ENCODE peak calls at places on chromosome X, in nine cellular contexts. One of them, this sample, is unnamed.

GRCh38 chrX:38036471-38036870 is 30.1 kb downstream of the SYTL5 start:
- DNase-seq in retinal pigment epithelial cell: no peak
- DNase-seq in Calu3: no peak
- DNase-seq in fibroblast of mammary gland: peak; percentile 21
- DNase-seq in upper lobe of right lung: no peak
- DNase-seq in progenitor cell of endocrine pancreas: no peak
- DNase-seq in fibroblast of pulmonary artery: no peak
- DNase-seq in ovary: no peak
- DNase-seq in K562: no peak
- DNase-seq in this sample: no peak

GRCh38 chrX:43655151-43655676 is 885 bp upstream of the MAOA start:
- DNase-seq in retinal pigment epithelial cell: no peak
- DNase-seq in Calu3: peak; percentile 28
- DNase-seq in fibroblast of mammary gland: peak; percentile 44
- DNase-seq in upper lobe of right lung: peak; percentile 71
- DNase-seq in progenitor cell of endocrine pancreas: peak; percentile 10
- DNase-seq in fibroblast of pulmonary artery: peak; percentile 56
- DNase-seq in ovary: peak; percentile 54
- DNase-seq in K562: no peak
- DNase-seq in this sample: peak; percentile 19

GRCh38 chrX:46803140-46803539 is 33.7 kb upstream of the RP2 start:
- DNase-seq in retinal pigment epithelial cell: no peak
- DNase-seq in Calu3: peak; percentile 41
- DNase-seq in fibroblast of mammary gland: peak; percentile 12
- DNase-seq in upper lobe of right lung: no peak
- DNase-seq in progenitor cell of endocrine pancreas: no peak
- DNase-seq in fibroblast of pulmonary artery: no peak
- DNase-seq in ovary: no peak
- DNase-seq in K562: no peak
- DNase-seq in this sample: no peak

GRCh38 chrX:104315555-104315954 is 60.8 kb upstream of the ESX1 start:
- DNase-seq in retinal pigment epithelial cell: no peak
- DNase-seq in Calu3: no peak
- DNase-seq in fibroblast of mammary gland: peak; percentile 70
- DNase-seq in upper lobe of right lung: no peak
- DNase-seq in progenitor cell of endocrine pancreas: no peak
- DNase-seq in fibroblast of pulmonary artery: peak; percentile 38
- DNase-seq in ovary: no peak
- DNase-seq in K562: no peak
- DNase-seq in this sample: no peak

GRCh38 chrX:15391850-15392249 is 7.6 kb upstream of the VEGFD start:
- DNase-seq in retinal pigment epithelial cell: no peak
- DNase-seq in Calu3: no peak
- DNase-seq in fibroblast of mammary gland: no peak
- DNase-seq in upper lobe of right lung: no peak
- DNase-seq in progenitor cell of endocrine pancreas: no peak
- DNase-seq in fibroblast of pulmonary artery: no peak
- DNase-seq in ovary: no peak
- DNase-seq in K562: no peak
- DNase-seq in this sample: no peak

GRCh38 chrX:114038358-114038757 is 545.5 kb upstream of the HTR2C start:
- DNase-seq in retinal pigment epithelial cell: no peak
- DNase-seq in Calu3: no peak
- DNase-seq in fibroblast of mammary gland: no peak
- DNase-seq in upper lobe of right lung: no peak
- DNase-seq in progenitor cell of endocrine pancreas: no peak
- DNase-seq in fibroblast of pulmonary artery: no peak
- DNase-seq in ovary: no peak
- DNase-seq in K562: peak; percentile 11
- DNase-seq in this sample: no peak

GRCh38 chrX:131816551-131817136 is 206.5 kb upstream of the STK26 start:
- DNase-seq in retinal pigment epithelial cell: no peak
- DNase-seq in Calu3: no peak
- DNase-seq in fibroblast of mammary gland: peak; percentile 75
- DNase-seq in upper lobe of right lung: no peak
- DNase-seq in progenitor cell of endocrine pancreas: no peak
- DNase-seq in fibroblast of pulmonary artery: no peak
- DNase-seq in ovary: peak; percentile 88
- DNase-seq in K562: no peak
- DNase-seq in this sample: no peak

GRCh38 chrX:41029332-41029731 is 55.9 kb upstream of the USP9X start:
- DNase-seq in retinal pigment epithelial cell: no peak
- DNase-seq in Calu3: no peak
- DNase-seq in fibroblast of mammary gland: peak; percentile 18
- DNase-seq in upper lobe of right lung: no peak
- DNase-seq in progenitor cell of endocrine pancreas: no peak
- DNase-seq in fibroblast of pulmonary artery: no peak
- DNase-seq in ovary: no peak
- DNase-seq in K562: no peak
- DNase-seq in this sample: no peak

GRCh38 chrX:23737413-23737812 is 5.7 kb downstream of the ACOT9 start:
- DNase-seq in retinal pigment epithelial cell: no peak
- DNase-seq in Calu3: no peak
- DNase-seq in fibroblast of mammary gland: peak; percentile 47
- DNase-seq in upper lobe of right lung: no peak
- DNase-seq in progenitor cell of endocrine pancreas: no peak
- DNase-seq in fibroblast of pulmonary artery: peak; percentile 18
- DNase-seq in ovary: no peak
- DNase-seq in K562: no peak
- DNase-seq in this sample: no peak

GRCh38 chrX:143632625-143633387 is 3.1 kb downstream of the SLITRK4 start:
- DNase-seq in retinal pigment epithelial cell: no peak
- DNase-seq in Calu3: no peak
- DNase-seq in fibroblast of mammary gland: peak; percentile 7
- DNase-seq in upper lobe of right lung: no peak
- DNase-seq in progenitor cell of endocrine pancreas: no peak
- DNase-seq in fibroblast of pulmonary artery: peak; percentile 71
- DNase-seq in ovary: no peak
- DNase-seq in K562: no peak
- DNase-seq in this sample: no peak

GRCh38 chrX:79138658-79139241 is 5.7 kb upstream of the GPR174 start:
- DNase-seq in retinal pigment epithelial cell: no peak
- DNase-seq in Calu3: no peak
- DNase-seq in fibroblast of mammary gland: no peak
- DNase-seq in upper lobe of right lung: no peak
- DNase-seq in progenitor cell of endocrine pancreas: no peak
- DNase-seq in fibroblast of pulmonary artery: no peak
- DNase-seq in ovary: no peak
- DNase-seq in K562: no peak
- DNase-seq in this sample: no peak

GRCh38 chrX:9681422-9681821 is 84.2 kb downstream of the GPR143 start:
- DNase-seq in retinal pigment epithelial cell: peak; percentile 52
- DNase-seq in Calu3: no peak
- DNase-seq in fibroblast of mammary gland: peak; percentile 62
- DNase-seq in upper lobe of right lung: no peak
- DNase-seq in progenitor cell of endocrine pancreas: no peak
- DNase-seq in fibroblast of pulmonary artery: peak; percentile 31
- DNase-seq in ovary: no peak
- DNase-seq in K562: no peak
- DNase-seq in this sample: no peak

DNA sequence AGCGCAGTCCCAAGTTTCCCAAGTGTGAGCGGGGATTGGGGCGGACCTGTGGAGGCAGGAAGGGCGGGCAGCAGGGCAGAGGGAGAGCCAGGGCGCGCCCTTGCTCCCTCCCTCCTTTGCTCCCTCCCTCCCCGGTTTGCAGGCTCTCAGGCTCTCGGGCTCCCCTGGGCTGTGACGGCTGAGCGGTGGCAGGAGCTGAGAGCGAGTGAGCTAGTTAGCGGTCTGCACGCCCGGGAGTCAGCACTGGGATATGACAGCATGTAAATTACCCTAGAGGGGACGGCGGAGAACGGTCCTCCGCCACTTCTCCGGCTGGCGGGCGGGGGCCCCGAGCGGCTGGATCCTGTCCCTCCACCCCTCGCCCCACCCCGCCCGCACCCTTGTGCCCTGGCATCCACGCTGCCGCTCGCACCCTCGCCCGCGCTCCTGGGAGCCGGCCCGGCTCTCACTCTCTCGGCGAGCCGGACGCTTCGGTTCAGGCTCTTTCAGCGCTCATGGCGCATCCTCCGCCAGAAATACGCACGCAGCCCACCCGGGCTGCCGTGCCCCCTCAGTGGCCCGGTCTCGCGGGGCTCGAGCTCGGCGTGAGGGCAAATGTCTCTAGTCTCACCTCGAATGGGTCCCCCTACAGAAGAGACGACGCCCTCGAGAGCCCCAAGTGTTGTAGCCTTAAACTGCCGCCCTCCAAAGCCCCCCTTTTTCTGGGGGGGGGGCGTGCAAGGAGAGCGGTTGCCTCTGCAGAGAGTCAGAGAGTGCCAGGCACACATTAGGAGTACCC is at the start of gene TSC22D3:
- DNase-seq in retinal pigment epithelial cell: peak; percentile 37
- DNase-seq in Calu3: peak; percentile 79
- DNase-seq in fibroblast of mammary gland: peak; percentile 74
- DNase-seq in upper lobe of right lung: peak; percentile 90
- DNase-seq in progenitor cell of endocrine pancreas: peak; percentile 38
- DNase-seq in fibroblast of pulmonary artery: peak; percentile 78
- DNase-seq in ovary: peak; percentile 79
- DNase-seq in K562: peak; percentile 62
- DNase-seq in this sample: peak; percentile 54
- TF ChIP-seq CTCF in retinal pigment epithelial cell: no peak
- TF ChIP-seq CTCF in Calu3: no peak
- TF ChIP-seq CTCF in fibroblast of mammary gland: no peak
- TF ChIP-seq CTCF in upper lobe of right lung: peak; percentile 13
- TF ChIP-seq CTCF in progenitor cell of endocrine pancreas: no peak
- TF ChIP-seq CTCF in fibroblast of pulmonary artery: peak; percentile 9
- TF ChIP-seq CTCF in ovary: peak; percentile 8
- TF ChIP-seq CTCF in K562: peak; percentile 39
- TF ChIP-seq CTCF in this sample: no peak

GRCh38 chrX:150544835-150545790 is 23.3 kb upstream of the MTM1 start:
- DNase-seq in retinal pigment epithelial cell: no peak
- DNase-seq in Calu3: no peak
- DNase-seq in fibroblast of mammary gland: no peak
- DNase-seq in upper lobe of right lung: no peak
- DNase-seq in progenitor cell of endocrine pancreas: no peak
- DNase-seq in fibroblast of pulmonary artery: peak; percentile 67
- DNase-seq in ovary: peak; percentile 47
- DNase-seq in K562: no peak
- DNase-seq in this sample: no peak

GRCh38 chrX:150542846-150543229 is 25.6 kb upstream of the MTM1 start:
- DNase-seq in retinal pigment epithelial cell: no peak
- DNase-seq in Calu3: no peak
- DNase-seq in fibroblast of mammary gland: no peak
- DNase-seq in upper lobe of right lung: no peak
- DNase-seq in progenitor cell of endocrine pancreas: no peak
- DNase-seq in fibroblast of pulmonary artery: no peak
- DNase-seq in ovary: no peak
- DNase-seq in K562: no peak
- DNase-seq in this sample: no peak

GRCh38 chrX:150544222-150544787 is 24.1 kb upstream of the MTM1 start:
- DNase-seq in retinal pigment epithelial cell: no peak
- DNase-seq in Calu3: peak; percentile 13
- DNase-seq in fibroblast of mammary gland: no peak
- DNase-seq in upper lobe of right lung: no peak
- DNase-seq in progenitor cell of endocrine pancreas: no peak
- DNase-seq in fibroblast of pulmonary artery: peak; percentile 23
- DNase-seq in ovary: no peak
- DNase-seq in K562: peak; percentile 20
- DNase-seq in this sample: no peak

GRCh38 chrX:150540965-150541364 is 27.5 kb upstream of the MTM1 start:
- DNase-seq in retinal pigment epithelial cell: no peak
- DNase-seq in Calu3: no peak
- DNase-seq in fibroblast of mammary gland: no peak
- DNase-seq in upper lobe of right lung: no peak
- DNase-seq in progenitor cell of endocrine pancreas: no peak
- DNase-seq in fibroblast of pulmonary artery: no peak
- DNase-seq in ovary: no peak
- DNase-seq in K562: no peak
- DNase-seq in this sample: no peak

GRCh38 chrX:150543230-150544155 is 24.9 kb upstream of the MTM1 start:
- DNase-seq in retinal pigment epithelial cell: no peak
- DNase-seq in Calu3: no peak
- DNase-seq in fibroblast of mammary gland: no peak
- DNase-seq in upper lobe of right lung: no peak
- DNase-seq in progenitor cell of endocrine pancreas: no peak
- DNase-seq in fibroblast of pulmonary artery: no peak
- DNase-seq in ovary: no peak
- DNase-seq in K562: no peak
- DNase-seq in this sample: no peak
- TF ChIP-seq CTCF in retinal pigment epithelial cell: no peak
- TF ChIP-seq CTCF in Calu3: no peak
- TF ChIP-seq CTCF in fibroblast of mammary gland: no peak
- TF ChIP-seq CTCF in upper lobe of right lung: no peak
- TF ChIP-seq CTCF in progenitor cell of endocrine pancreas: no peak
- TF ChIP-seq CTCF in fibroblast of pulmonary artery: no peak
- TF ChIP-seq CTCF in ovary: no peak
- TF ChIP-seq CTCF in K562: no peak
- TF ChIP-seq CTCF in this sample: no peak

DNA sequence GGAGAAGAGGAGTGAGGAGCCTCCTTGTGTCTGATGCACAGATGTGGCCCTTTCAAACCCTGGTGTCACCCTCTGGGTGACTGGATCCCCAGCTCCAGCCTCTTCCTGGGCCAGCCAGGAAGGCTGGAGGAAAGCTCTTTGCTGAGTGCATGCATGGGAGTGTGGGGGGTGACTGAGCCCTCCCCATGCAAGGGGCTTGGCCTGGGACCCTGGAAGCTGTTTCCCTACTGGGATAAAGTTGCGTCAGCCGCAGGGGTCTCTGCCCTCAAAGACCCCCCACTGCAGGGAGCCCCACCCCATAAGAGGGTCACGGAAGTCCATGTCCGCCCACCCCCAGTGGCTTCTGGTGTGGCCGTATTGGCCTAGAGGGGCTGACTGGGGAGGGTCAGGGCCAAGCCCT is 3.3 kb downstream of the SMIM10L2A start:
- DNase-seq in retinal pigment epithelial cell: no peak
- DNase-seq in Calu3: no peak
- DNase-seq in fibroblast of mammary gland: no peak
- DNase-seq in upper lobe of right lung: no peak
- DNase-seq in progenitor cell of endocrine pancreas: no peak
- DNase-seq in fibroblast of pulmonary artery: no peak
- DNase-seq in ovary: no peak
- DNase-seq in K562: no peak
- DNase-seq in this sample: no peak
- TF ChIP-seq CTCF in retinal pigment epithelial cell: no peak
- TF ChIP-seq CTCF in Calu3: no peak
- TF ChIP-seq CTCF in fibroblast of mammary gland: no peak
- TF ChIP-seq CTCF in upper lobe of right lung: no peak
- TF ChIP-seq CTCF in progenitor cell of endocrine pancreas: no peak
- TF ChIP-seq CTCF in fibroblast of pulmonary artery: no peak
- TF ChIP-seq CTCF in ovary: no peak
- TF ChIP-seq CTCF in K562: no peak
- TF ChIP-seq CTCF in this sample: no peak

DNA sequence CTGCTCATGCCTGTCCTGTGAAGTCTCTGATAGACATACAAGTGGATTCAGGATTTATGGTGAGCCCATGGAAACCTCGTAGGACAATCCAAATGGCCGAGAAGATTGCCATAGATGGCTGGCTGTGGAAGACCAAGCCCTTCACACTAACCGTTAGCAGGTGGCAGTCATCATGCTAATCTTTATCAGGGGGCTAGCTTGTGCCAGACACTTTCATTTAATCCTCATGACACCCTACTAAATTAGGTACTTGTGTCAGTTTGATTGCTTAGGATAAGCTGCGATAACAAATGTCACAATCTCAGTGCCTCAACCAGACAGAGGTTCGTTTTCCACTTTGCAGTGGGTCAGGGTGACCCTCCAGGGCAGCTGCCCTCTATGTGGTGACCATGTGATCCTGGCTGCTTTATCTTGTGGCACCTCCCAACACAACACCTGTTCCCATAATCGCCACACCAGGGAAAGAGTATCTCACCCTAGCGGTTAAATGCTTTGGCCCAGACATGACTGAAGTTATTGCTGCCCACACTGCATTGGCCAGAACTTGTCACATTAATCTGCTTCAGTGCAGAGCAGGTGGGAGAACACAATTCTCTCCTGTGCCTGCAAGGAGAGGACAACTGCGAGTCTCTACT is 60.8 kb downstream of the REPS2 start:
- DNase-seq in retinal pigment epithelial cell: no peak
- DNase-seq in Calu3: peak; percentile 41
- DNase-seq in fibroblast of mammary gland: peak; percentile 47
- DNase-seq in upper lobe of right lung: no peak
- DNase-seq in progenitor cell of endocrine pancreas: no peak
- DNase-seq in fibroblast of pulmonary artery: no peak
- DNase-seq in ovary: no peak
- DNase-seq in K562: peak; percentile 20
- DNase-seq in this sample: no peak
- TF ChIP-seq CTCF in retinal pigment epithelial cell: peak; percentile 56
- TF ChIP-seq CTCF in Calu3: peak; percentile 36
- TF ChIP-seq CTCF in fibroblast of mammary gland: peak; percentile 45
- TF ChIP-seq CTCF in upper lobe of right lung: peak; percentile 26
- TF ChIP-seq CTCF in progenitor cell of endocrine pancreas: peak; percentile 38
- TF ChIP-seq CTCF in fibroblast of pulmonary artery: no peak
- TF ChIP-seq CTCF in ovary: no peak
- TF ChIP-seq CTCF in K562: peak; percentile 50
- TF ChIP-seq CTCF in this sample: no peak